ENCODE peak calls at places on chromosome 7, in five cellular contexts. G, P, O, E and J are unnamed samples. For H3K4me1, the result is how much of the 10 kb centered on the place peaks cover.

GRCh38 chr7:92810242-92810611 is 26.1 kb downstream of the CDK6 start:
- DNase-seq in G (no peak), P (no peak), O (peak), E (no peak), J (no peak)

GRCh38 chr7:157495177-157495553 is 158.4 kb downstream of the DNAJB6 start:
- DNase-seq in G (no peak), P (no peak), O (no peak), E (no peak), J (no peak)

GRCh38 chr7:128076831-128077271 is 45.6 kb upstream of the LRRC4 start:
- DNase-seq in G (peak), P (no peak), O (no peak), E (no peak), J (peak)

GRCh38 chr7:130367088-130367755 is 13.1 kb upstream of the CPA1 start:
- DNase-seq in G (no peak), P (no peak), O (no peak), E (no peak), J (peak)

GRCh38 chr7:107394301-107394700 is 75.6 kb upstream of the GPR22 start:
- DNase-seq in G (no peak), P (no peak), O (no peak), E (no peak), J (no peak)

GRCh38 chr7:7208524-7208923 is 26.2 kb downstream of the C1GALT1 start:
- DNase-seq in G (no peak), P (no peak), O (no peak), E (no peak), J (no peak)

GRCh38 chr7:106277976-106278375 is 6.8 kb downstream of the NAMPT start:
- DNase-seq in G (no peak), P (no peak), O (no peak), E (no peak), J (no peak)

GRCh38 chr7:105906690-105907089 is 30.3 kb upstream of the ATXN7L1 start:
- DNase-seq in G (peak), P (no peak), O (peak), E (no peak), J (peak)

GRCh38 chr7:14023838-14024237 is 34.4 kb upstream of the ETV1 start:
- DNase-seq in G (no peak), P (no peak), O (no peak), E (no peak), J (no peak)

GRCh38 chr7:1700536-1701333 is 30.7 kb downstream of the ELFN1 start:
- DNase-seq in G (no peak), P (no peak), O (no peak), E (no peak), J (no peak)

GRCh38 chr7:43248961-43249807 is 136.7 kb downstream of the HECW1 start:
- DNase-seq in G (no peak), P (no peak), O (peak), E (no peak), J (no peak)

GRCh38 chr7:44398506-44398905 is 73.1 kb upstream of the CAMK2B start:
- DNase-seq in G (peak), P (no peak), O (no peak), E (no peak), J (peak)

GRCh38 chr7:80284848-80285247 is 150.2 kb downstream of the GNAI1 start:
- DNase-seq in G (no peak), P (peak), O (peak), E (no peak), J (no peak)

GRCh38 chr7:92845736-92846135 is 9.4 kb upstream of the CDK6 start:
- DNase-seq in G (no peak), P (no peak), O (no peak), E (no peak), J (no peak)

GRCh38 chr7:68770649-68771048 is 827.6 kb upstream of the AUTS2 start:
- DNase-seq in G (peak), P (no peak), O (no peak), E (no peak), J (peak)

GRCh38 chr7:55018361-55019328 is at the start of gene EGFR:
- DNase-seq in G (peak), P (peak), O (peak), E (no peak), J (peak)

GRCh38 chr7:80183900-80184685 is 49.5 kb downstream of the GNAI1 start:
- DNase-seq in G (no peak), P (no peak), O (no peak), E (no peak), J (no peak)

GRCh38 chr7:94129443-94130140 is 125.4 kb upstream of the BET1 start:
- DNase-seq in G (no peak), P (no peak), O (peak), E (no peak), J (no peak)

GRCh38 chr7:78924581-78924980 is 528.9 kb downstream of the MAGI2 start:
- DNase-seq in G (no peak), P (peak), O (peak), E (no peak), J (no peak)

DNA sequence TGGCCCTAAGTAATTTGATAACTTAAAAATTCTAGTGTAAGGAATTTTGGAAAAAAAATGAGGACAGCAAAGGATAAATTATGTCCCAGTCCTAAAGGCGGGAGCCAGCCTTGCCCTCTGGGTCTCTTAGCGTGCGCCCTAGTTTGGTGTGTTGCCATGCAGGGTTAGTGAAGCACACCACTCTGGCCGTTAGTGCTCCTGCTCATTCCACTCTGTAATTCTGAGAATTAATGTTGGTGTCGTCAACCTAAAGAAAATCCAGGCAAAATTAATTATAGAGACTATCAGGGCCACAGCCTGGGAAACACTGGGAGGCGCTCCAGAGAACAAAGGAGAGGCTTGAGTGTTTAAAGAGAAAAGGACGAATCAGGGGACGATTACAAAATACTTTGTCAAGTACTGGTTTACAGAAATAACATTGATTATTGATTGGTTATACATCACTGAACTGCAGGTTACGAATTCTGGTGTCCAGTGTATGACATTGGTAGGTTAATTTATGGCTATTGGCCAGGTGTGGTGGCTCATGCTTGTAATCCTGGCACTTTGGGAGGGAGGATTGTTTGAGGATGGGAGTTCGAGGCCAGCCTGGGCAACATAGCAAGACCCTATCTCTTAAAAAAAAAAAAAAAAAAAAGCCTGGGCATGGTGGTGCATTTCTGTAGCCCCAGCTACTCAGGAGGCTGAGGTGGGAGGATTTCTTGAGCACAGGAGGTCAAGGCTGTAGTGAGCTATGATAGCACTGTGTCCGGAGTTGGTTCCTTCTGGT is 5.8 kb downstream of the DYNC2I1 start:
- DNase-seq in G (no peak), P (no peak), O (no peak), E (no peak), J (no peak)
- H3K4me1 ChIP-seq in G (half or more), P (under half), O (under half), E (under half), J (under half)

DNA sequence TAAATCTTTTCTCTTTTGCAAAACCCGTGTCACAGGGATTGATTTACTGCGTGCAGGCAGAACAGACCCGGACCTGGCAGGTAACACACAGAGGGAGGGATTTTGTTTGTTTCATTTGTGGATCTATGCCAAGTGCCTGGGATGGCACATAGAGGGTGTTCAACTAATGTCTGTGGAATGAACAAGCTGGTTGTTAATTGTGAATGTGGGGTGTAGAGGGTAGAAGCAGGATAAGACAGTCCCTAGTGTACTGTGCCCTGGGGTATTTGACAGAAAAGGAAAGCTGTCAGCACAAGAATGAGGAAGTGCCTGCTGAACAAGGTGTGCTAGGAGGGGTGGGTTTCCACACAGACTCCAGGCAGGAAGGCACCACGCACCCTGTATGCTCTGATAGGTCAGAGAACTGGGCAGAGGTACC is 331.8 kb downstream of the CALN1 start:
- DNase-seq in G (no peak), P (peak), O (no peak), E (no peak), J (peak)
- H3K27ac ChIP-seq in G (no peak), P (no peak), O (no peak), E (no peak), J (no peak)

DNA sequence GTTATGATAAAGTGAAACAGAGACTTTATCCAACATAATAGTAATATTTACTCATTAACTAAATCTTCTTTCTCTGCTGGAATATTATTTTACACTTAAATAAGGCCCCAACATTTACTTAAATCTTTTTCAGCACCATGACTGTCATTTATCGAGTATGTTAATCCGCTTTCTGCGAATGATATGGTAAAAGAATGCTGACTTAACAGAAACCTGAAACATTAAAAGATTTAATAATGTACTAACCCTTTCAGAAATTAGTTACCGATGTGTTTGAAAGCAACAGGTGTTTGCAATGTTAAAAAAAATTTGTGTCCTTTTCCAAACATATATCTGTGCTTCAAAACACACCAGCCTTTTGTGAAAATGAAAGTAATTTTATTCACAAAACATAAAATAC is 190.5 kb downstream of the SKAP2 start:
- DNase-seq in G (no peak), P (no peak), O (no peak), E (no peak), J (no peak)
- H3K4me1 ChIP-seq in G (under half), P (under half), O (under half), E (under half), J (under half)

GRCh38 chr7:28005075-28005847 is 175.3 kb downstream of the JAZF1 start:
- DNase-seq in G (peak), P (no peak), O (no peak), E (no peak), J (no peak)

GRCh38 chr7:28003408-28003807 is 177.2 kb downstream of the JAZF1 start:
- DNase-seq in G (no peak), P (no peak), O (no peak), E (no peak), J (no peak)

GRCh38 chr7:28002638-28003037 is 178.0 kb downstream of the JAZF1 start:
- DNase-seq in G (no peak), P (no peak), O (peak), E (no peak), J (no peak)

GRCh38 chr7:28008171-28008570 is 172.4 kb downstream of the JAZF1 start:
- DNase-seq in G (no peak), P (no peak), O (no peak), E (no peak), J (no peak)

DNA sequence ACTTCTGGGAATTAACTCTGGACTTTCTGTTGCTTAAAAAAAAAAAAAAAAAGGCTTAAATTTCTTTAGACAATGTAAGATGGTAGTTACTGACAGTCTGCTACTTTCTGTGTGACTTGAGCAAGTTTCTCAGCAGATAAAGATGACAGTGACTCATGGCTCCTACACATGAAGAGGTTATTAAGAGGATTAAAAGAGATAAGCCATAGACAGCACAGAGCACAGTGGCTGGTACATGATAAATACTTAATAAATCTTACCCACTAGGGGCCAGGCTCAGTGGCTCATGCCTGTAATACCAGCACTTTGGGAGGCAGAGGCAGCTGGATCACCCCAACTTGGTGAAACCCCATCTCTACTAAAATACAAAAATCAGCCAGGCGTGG is 174.8 kb downstream of the JAZF1 start:
- DNase-seq in G (no peak), P (no peak), O (no peak), E (no peak), J (no peak)
- H3K27ac ChIP-seq in G (peak), P (no peak), O (no peak), E (no peak), J (no peak)

GRCh38 chr7:140214075-140214684 is 37.4 kb upstream of the KDM7A start:
- DNase-seq in G (peak), P (peak), O (peak), E (no peak), J (peak)
- H3K4me1 ChIP-seq in G (under half), P (under half), O (under half), E (under half), J (under half)

DNA sequence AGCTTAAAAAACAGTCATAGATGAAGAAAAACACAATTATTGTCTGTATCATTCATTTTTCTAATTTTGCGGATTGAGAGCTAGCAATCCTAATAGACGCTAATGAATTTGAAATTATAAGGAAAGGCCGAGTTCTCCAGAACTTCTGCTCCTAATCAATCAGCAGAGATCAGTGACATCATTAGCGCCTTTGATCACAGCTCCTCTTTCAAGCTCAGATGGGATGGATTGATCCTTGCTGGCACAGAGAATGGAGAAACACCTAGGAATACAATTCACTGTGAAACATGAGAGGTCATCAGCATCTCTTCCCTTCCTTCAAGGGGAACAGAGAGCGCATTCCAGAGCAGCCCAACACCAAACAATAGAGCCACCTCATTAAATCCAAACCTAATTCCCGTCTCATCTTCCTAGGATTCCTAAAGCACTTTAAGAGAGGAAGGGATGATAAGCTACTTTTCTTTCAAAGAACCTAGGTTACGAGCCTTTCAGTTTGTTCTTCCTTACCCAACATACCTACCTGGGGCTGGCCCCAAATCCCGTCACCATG is 24.4 kb downstream of the GLI3 start:
- DNase-seq in G (no peak), P (no peak), O (no peak), E (no peak), J (no peak)
- H3K27ac ChIP-seq in G (no peak), P (no peak), O (no peak), E (peak), J (no peak)

GRCh38 chr7:117986645-117987269 is 113.5 kb upstream of the CTTNBP2 start:
- DNase-seq in G (no peak), P (no peak), O (no peak), E (no peak), J (peak)

GRCh38 chr7:117979954-117980497 is 106.8 kb upstream of the CTTNBP2 start:
- DNase-seq in G (no peak), P (peak), O (no peak), E (no peak), J (no peak)

DNA sequence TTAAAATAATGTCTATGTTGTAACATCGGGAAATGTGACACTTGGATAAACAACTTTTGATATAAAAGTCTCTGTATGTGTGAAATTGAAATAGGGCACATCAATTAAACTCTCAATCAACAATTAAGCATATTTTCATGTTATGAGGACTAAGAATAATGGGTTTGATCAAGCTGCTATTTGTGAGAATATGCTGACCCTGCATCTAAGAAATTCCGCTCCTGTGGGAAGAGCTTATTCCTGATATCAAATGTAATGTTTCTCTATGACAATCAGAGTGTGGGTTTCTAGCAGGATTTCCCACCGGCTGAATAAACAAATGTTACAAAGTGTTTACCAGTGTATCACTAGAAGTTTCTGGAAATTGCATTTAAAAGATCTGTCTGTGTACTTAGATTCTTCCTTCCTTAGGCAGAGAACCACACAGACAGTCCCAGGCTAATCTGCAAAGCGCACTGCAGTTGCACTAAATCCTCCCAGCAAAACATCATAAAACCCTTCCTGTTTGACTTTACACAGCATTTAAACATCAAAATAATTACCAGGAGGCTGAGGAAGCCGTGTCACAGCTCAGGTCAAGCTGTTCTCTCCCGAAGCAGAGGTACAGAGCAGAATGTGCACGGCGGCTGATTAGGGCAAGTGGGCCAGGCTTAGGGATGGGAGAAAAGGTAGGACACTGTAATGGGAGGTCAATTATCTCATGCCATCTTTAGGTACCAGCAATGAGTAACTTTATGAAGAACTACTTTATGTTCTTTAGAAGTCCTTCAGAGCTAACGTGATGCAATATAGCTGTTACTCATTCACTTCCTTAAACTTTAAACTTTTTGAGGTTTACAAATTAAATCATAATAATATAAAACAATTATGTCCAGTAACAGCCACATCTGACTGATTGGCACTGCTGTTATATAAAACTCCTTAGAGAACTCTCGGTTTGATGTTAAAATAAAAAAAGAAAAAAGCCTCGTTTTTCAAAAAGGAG is 109.1 kb upstream of the CTTNBP2 start:
- DNase-seq in G (no peak), P (no peak), O (no peak), E (no peak), J (no peak)
- H3K4me1 ChIP-seq in G (under half), P (under half), O (under half), E (under half), J (under half)

GRCh38 chr7:34889951-34890350 is 147.3 kb downstream of the DPY19L1 start:
- DNase-seq in G (no peak), P (no peak), O (no peak), E (no peak), J (no peak)
- H3K27ac ChIP-seq in G (no peak), P (no peak), O (no peak), E (no peak), J (no peak)